ENCODE peak calls at places on chromosomes 3 and 15, in seven cellular contexts. T is stimulated activated naive CD8-positive, alpha-beta T cell treated with anti-CD3 and anti-CD28 coated beads, Interleukin-15, amount 100 ng/mL, for 72 hours; I is stimulated activated CD4-positive, alpha-beta T cell treated with anti-CD3 and anti-CD28 coated beads, TNF-alpha, amount 100 ng/mL, for 4 hours; Z is HS-5; Q is stimulated activated naive CD4-positive, alpha-beta T cell treated with Interleukin-2 at 50 U/mL for 16 hours; K is dorsolateral prefrontal cortex; W is upper lobe of right lung. B is an unnamed sample.

GRCh38 chr3:97910931-97911351 is 61.3 kb downstream of the RIOX2 start:
- DNase-seq in T (no peak), I (no peak), Z (no peak), Q (no peak), K (no peak), W (no peak), B (no peak)

GRCh38 chr15:72117448-72117697 is 577 bp downstream of the MYO9A start:
- DNase-seq in T (peak; percentile 81), I (peak; percentile 34), Z (no peak), Q (peak; percentile 73), K (no peak), W (peak; percentile 94), B (peak; percentile 94)

GRCh38 chr3:197881601-197882000 is 68.4 kb upstream of the RPL35A start:
- DNase-seq in T (no peak), I (no peak), Z (no peak), Q (no peak), K (no peak), W (no peak), B (peak; percentile 41)

GRCh38 chr3:63966871-63967270 is 54.7 kb upstream of the SCAANT1 start:
- DNase-seq in T (no peak), I (no peak), Z (no peak), Q (no peak), K (no peak), W (no peak), B (no peak)

GRCh38 chr3:133452603-133453313 is 52.9 kb downstream of the BFSP2 start:
- DNase-seq in T (no peak), I (no peak), Z (no peak), Q (no peak), K (no peak), W (no peak), B (peak; percentile 2)

GRCh38 chr3:152287898-152288576 is 19.3 kb downstream of the MBNL1 start:
- DNase-seq in T (no peak), I (no peak), Z (no peak), Q (no peak), K (no peak), W (no peak), B (no peak)

GRCh38 chr3:121411554-121411953 is 134.2 kb downstream of the POLQ start:
- DNase-seq in T (no peak), I (no peak), Z (peak; percentile 9), Q (no peak), K (no peak), W (no peak), B (no peak)

GRCh38 chr3:192916455-192917257 is 1.0 kb downstream of the MB21D2 start:
- DNase-seq in T (peak; percentile 42), I (no peak), Z (peak; percentile 45), Q (peak; percentile 21), K (peak; percentile 55), W (peak; percentile 83), B (peak; percentile 81)

GRCh38 chr3:159948423-159949140 is 40.1 kb upstream of the IL12A start:
- DNase-seq in T (no peak), I (no peak), Z (peak; percentile 64), Q (no peak), K (no peak), W (no peak), B (no peak)

GRCh38 chr15:26095710-26096330 is 232.7 kb upstream of the ATP10A start:
- DNase-seq in T (no peak), I (no peak), Z (no peak), Q (no peak), K (no peak), W (no peak), B (peak; percentile 17)

GRCh38 chr3:64131755-64132154 is 93.5 kb downstream of the PRICKLE2 start:
- DNase-seq in T (no peak), I (no peak), Z (no peak), Q (no peak), K (no peak), W (no peak), B (no peak)

GRCh38 chr3:137970914-137971831 is 38.8 kb upstream of the CLDN18 start:
- DNase-seq in T (peak; percentile 53), I (peak; percentile 13), Z (no peak), Q (peak; percentile 12), K (peak; percentile 80), W (peak; percentile 92), B (peak; percentile 60)

GRCh38 chr3:113914646-113915045 is 33.2 kb upstream of the ZDHHC23 start:
- DNase-seq in T (no peak), I (no peak), Z (peak; percentile 84), Q (no peak), K (no peak), W (no peak), B (no peak)

GRCh38 chr3:10764314-10765051 is 51.5 kb upstream of the SLC6A11 start:
- DNase-seq in T (no peak), I (no peak), Z (no peak), Q (no peak), K (peak; percentile 62), W (no peak), B (no peak)

GRCh38 chr3:69370156-69370944 is 15.5 kb downstream of the FRMD4B start:
- DNase-seq in T (peak; percentile 1), I (no peak), Z (no peak), Q (no peak), K (peak; percentile 69), W (peak; percentile 87), B (no peak)

GRCh38 chr15:90884719-90885431 is 571 bp downstream of the FES start:
- DNase-seq in T (no peak), I (no peak), Z (no peak), Q (no peak), K (no peak), W (no peak), B (no peak)

GRCh38 chr15:51678081-51678480 is 3.2 kb upstream of the SCG3 start:
- DNase-seq in T (no peak), I (no peak), Z (peak; percentile 37), Q (no peak), K (no peak), W (no peak), B (no peak)

GRCh38 chr15:87871130-87871737 is 385.3 kb downstream of the NTRK3 start:
- DNase-seq in T (no peak), I (no peak), Z (peak; percentile 85), Q (no peak), K (no peak), W (no peak), B (no peak)

GRCh38 chr3:183825380-183826161 is at the start of gene MAP6D1:
- DNase-seq in T (peak; percentile 55), I (peak; percentile 21), Z (no peak), Q (no peak), K (peak; percentile 77), W (peak; percentile 76), B (peak; percentile 88)

GRCh38 chr3:41638381-41638780 is 323.5 kb downstream of the ULK4 start:
- DNase-seq in T (no peak), I (no peak), Z (no peak), Q (no peak), K (no peak), W (no peak), B (no peak)

GRCh38 chr3:197466586-197467399 is 89.0 kb downstream of the BDH1 start:
- DNase-seq in T (no peak), I (no peak), Z (peak; percentile 68), Q (no peak), K (no peak), W (peak; percentile 36), B (no peak)